ENCODE peak calls at places on chromosome 21, in nine cellular contexts. One of them, this sample, is unnamed. For H3K9me3, the result is how much of the 10 kb centered on the place peaks cover.

GRCh38 chr21:14877581-14878228 is 187.1 kb downstream of the NRIP1 start:
- DNase-seq in sigmoid colon: no peak
- DNase-seq in neuronal stem cell: no peak
- DNase-seq in NT2/D1: no peak
- DNase-seq in fibroblast of lung: peak
- DNase-seq in heart left ventricle: no peak
- DNase-seq in lower lobe of right lung: no peak
- DNase-seq in upper lobe of right lung: no peak
- DNase-seq in aorta: no peak
- DNase-seq in this sample: no peak

GRCh38 chr21:31371715-31372114 is 27.7 kb upstream of the TIAM1 start:
- DNase-seq in sigmoid colon: no peak
- DNase-seq in neuronal stem cell: no peak
- DNase-seq in NT2/D1: no peak
- DNase-seq in fibroblast of lung: no peak
- DNase-seq in heart left ventricle: no peak
- DNase-seq in lower lobe of right lung: no peak
- DNase-seq in upper lobe of right lung: no peak
- DNase-seq in aorta: no peak
- DNase-seq in this sample: no peak

GRCh38 chr21:25916226-25916625 is 181.5 kb downstream of the GABPA start:
- DNase-seq in sigmoid colon: no peak
- DNase-seq in neuronal stem cell: no peak
- DNase-seq in NT2/D1: no peak
- DNase-seq in fibroblast of lung: no peak
- DNase-seq in heart left ventricle: no peak
- DNase-seq in lower lobe of right lung: no peak
- DNase-seq in upper lobe of right lung: no peak
- DNase-seq in aorta: no peak
- DNase-seq in this sample: no peak

GRCh38 chr21:45999581-46000181 is 18.1 kb downstream of the COL6A1 start:
- DNase-seq in sigmoid colon: no peak
- DNase-seq in neuronal stem cell: no peak
- DNase-seq in NT2/D1: no peak
- DNase-seq in fibroblast of lung: no peak
- DNase-seq in heart left ventricle: peak
- DNase-seq in lower lobe of right lung: no peak
- DNase-seq in upper lobe of right lung: no peak
- DNase-seq in aorta: no peak
- DNase-seq in this sample: no peak

GRCh38 chr21:35319684-35320083 is 270.6 kb upstream of the RUNX1 start:
- DNase-seq in sigmoid colon: no peak
- DNase-seq in neuronal stem cell: no peak
- DNase-seq in NT2/D1: no peak
- DNase-seq in fibroblast of lung: no peak
- DNase-seq in heart left ventricle: no peak
- DNase-seq in lower lobe of right lung: no peak
- DNase-seq in upper lobe of right lung: no peak
- DNase-seq in aorta: no peak
- DNase-seq in this sample: no peak

GRCh38 chr21:38474124-38474523 is 24.2 kb downstream of the ERG start:
- DNase-seq in sigmoid colon: no peak
- DNase-seq in neuronal stem cell: no peak
- DNase-seq in NT2/D1: no peak
- DNase-seq in fibroblast of lung: no peak
- DNase-seq in heart left ventricle: peak
- DNase-seq in lower lobe of right lung: no peak
- DNase-seq in upper lobe of right lung: no peak
- DNase-seq in aorta: no peak
- DNase-seq in this sample: no peak

GRCh38 chr21:16309250-16309971 is 579.6 kb downstream of the USP25 start:
- DNase-seq in sigmoid colon: no peak
- DNase-seq in neuronal stem cell: no peak
- DNase-seq in NT2/D1: no peak
- DNase-seq in fibroblast of lung: no peak
- DNase-seq in heart left ventricle: no peak
- DNase-seq in lower lobe of right lung: no peak
- DNase-seq in upper lobe of right lung: no peak
- DNase-seq in aorta: no peak
- DNase-seq in this sample: no peak

GRCh38 chr21:45479691-45480675 is 62.3 kb downstream of the SLC19A1 start:
- DNase-seq in sigmoid colon: no peak
- DNase-seq in neuronal stem cell: no peak
- DNase-seq in NT2/D1: no peak
- DNase-seq in fibroblast of lung: no peak
- DNase-seq in heart left ventricle: no peak
- DNase-seq in lower lobe of right lung: no peak
- DNase-seq in upper lobe of right lung: no peak
- DNase-seq in aorta: no peak
- DNase-seq in this sample: no peak

GRCh38 chr21:32726742-32727477 is 903 bp downstream of the SYNJ1 start:
- DNase-seq in sigmoid colon: no peak
- DNase-seq in neuronal stem cell: peak
- DNase-seq in NT2/D1: no peak
- DNase-seq in fibroblast of lung: peak
- DNase-seq in heart left ventricle: peak
- DNase-seq in lower lobe of right lung: no peak
- DNase-seq in upper lobe of right lung: no peak
- DNase-seq in aorta: no peak
- DNase-seq in this sample: no peak

GRCh38 chr21:35050348-35051286 is 1.5 kb upstream of the RUNX1 start:
- DNase-seq in sigmoid colon: peak
- DNase-seq in neuronal stem cell: no peak
- DNase-seq in NT2/D1: no peak
- DNase-seq in fibroblast of lung: no peak
- DNase-seq in heart left ventricle: no peak
- DNase-seq in lower lobe of right lung: no peak
- DNase-seq in upper lobe of right lung: no peak
- DNase-seq in aorta: no peak
- DNase-seq in this sample: no peak

GRCh38 chr21:19433623-19434022 is 1030.0 kb upstream of the TMPRSS15 start:
- DNase-seq in sigmoid colon: no peak
- DNase-seq in neuronal stem cell: no peak
- DNase-seq in NT2/D1: no peak
- DNase-seq in fibroblast of lung: no peak
- DNase-seq in heart left ventricle: no peak
- DNase-seq in lower lobe of right lung: no peak
- DNase-seq in upper lobe of right lung: no peak
- DNase-seq in aorta: no peak
- DNase-seq in this sample: no peak

GRCh38 chr21:40717008-40717407 is 129.9 kb downstream of the DSCAM start:
- DNase-seq in sigmoid colon: no peak
- DNase-seq in neuronal stem cell: no peak
- DNase-seq in NT2/D1: no peak
- DNase-seq in fibroblast of lung: no peak
- DNase-seq in heart left ventricle: no peak
- DNase-seq in lower lobe of right lung: no peak
- DNase-seq in upper lobe of right lung: no peak
- DNase-seq in aorta: no peak
- DNase-seq in this sample: no peak

GRCh38 chr21:18603246-18603645 is 199.7 kb upstream of the TMPRSS15 start:
- DNase-seq in sigmoid colon: no peak
- DNase-seq in neuronal stem cell: no peak
- DNase-seq in NT2/D1: no peak
- DNase-seq in fibroblast of lung: no peak
- DNase-seq in heart left ventricle: no peak
- DNase-seq in lower lobe of right lung: no peak
- DNase-seq in upper lobe of right lung: no peak
- DNase-seq in aorta: no peak
- DNase-seq in this sample: no peak

GRCh38 chr21:19120591-19120990 is 717.0 kb upstream of the TMPRSS15 start:
- DNase-seq in sigmoid colon: no peak
- DNase-seq in neuronal stem cell: no peak
- DNase-seq in NT2/D1: peak
- DNase-seq in fibroblast of lung: no peak
- DNase-seq in heart left ventricle: no peak
- DNase-seq in lower lobe of right lung: no peak
- DNase-seq in upper lobe of right lung: no peak
- DNase-seq in aorta: no peak
- DNase-seq in this sample: no peak

GRCh38 chr21:16193758-16194606 is 464.2 kb downstream of the USP25 start:
- DNase-seq in sigmoid colon: peak
- DNase-seq in neuronal stem cell: peak
- DNase-seq in NT2/D1: peak
- DNase-seq in fibroblast of lung: peak
- DNase-seq in heart left ventricle: peak
- DNase-seq in lower lobe of right lung: peak
- DNase-seq in upper lobe of right lung: peak
- DNase-seq in aorta: no peak
- DNase-seq in this sample: no peak

GRCh38 chr21:37369307-37369854 is 2.8 kb downstream of the DYRK1A start:
- DNase-seq in sigmoid colon: no peak
- DNase-seq in neuronal stem cell: no peak
- DNase-seq in NT2/D1: no peak
- DNase-seq in fibroblast of lung: no peak
- DNase-seq in heart left ventricle: no peak
- DNase-seq in lower lobe of right lung: no peak
- DNase-seq in upper lobe of right lung: no peak
- DNase-seq in aorta: no peak
- DNase-seq in this sample: no peak
- H3K4me3 ChIP-seq in sigmoid colon: peak
- H3K4me3 ChIP-seq in neuronal stem cell: peak
- H3K4me3 ChIP-seq in NT2/D1: peak
- H3K4me3 ChIP-seq in fibroblast of lung: peak
- H3K4me3 ChIP-seq in heart left ventricle: peak
- H3K4me3 ChIP-seq in lower lobe of right lung: peak
- H3K4me3 ChIP-seq in upper lobe of right lung: peak
- H3K4me3 ChIP-seq in aorta: peak
- H3K4me3 ChIP-seq in this sample: peak

GRCh38 chr21:28186604-28187003 is 806.1 kb downstream of the LTN1 start:
- DNase-seq in sigmoid colon: no peak
- DNase-seq in neuronal stem cell: no peak
- DNase-seq in NT2/D1: no peak
- DNase-seq in fibroblast of lung: no peak
- DNase-seq in heart left ventricle: no peak
- DNase-seq in lower lobe of right lung: no peak
- DNase-seq in upper lobe of right lung: no peak
- DNase-seq in aorta: no peak
- DNase-seq in this sample: no peak
- H3K9me3 ChIP-seq in sigmoid colon: under half
- H3K9me3 ChIP-seq in neuronal stem cell: under half
- H3K9me3 ChIP-seq in NT2/D1: under half
- H3K9me3 ChIP-seq in fibroblast of lung: under half
- H3K9me3 ChIP-seq in heart left ventricle: under half
- H3K9me3 ChIP-seq in lower lobe of right lung: under half
- H3K9me3 ChIP-seq in upper lobe of right lung: under half
- H3K9me3 ChIP-seq in aorta: under half
- H3K9me3 ChIP-seq in this sample: under half

DNA sequence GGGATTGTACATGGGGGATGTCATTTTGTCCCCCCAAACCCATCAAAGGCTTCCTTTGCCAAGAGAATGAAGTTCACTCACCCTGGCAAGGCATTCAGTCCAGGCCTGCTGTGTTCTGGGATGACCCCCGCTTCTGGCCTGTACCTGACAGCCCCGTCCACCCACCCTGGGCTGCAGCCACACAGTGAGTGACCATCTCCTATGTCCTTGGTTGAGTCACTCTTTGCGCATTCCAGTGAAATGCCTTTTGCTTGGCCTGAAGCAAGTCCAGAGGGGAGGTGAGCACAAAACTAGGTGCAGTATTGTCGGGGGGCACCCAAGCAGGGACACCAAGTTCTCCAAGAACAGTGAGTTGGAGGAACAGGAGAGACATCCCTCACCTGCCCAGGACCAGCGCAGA is 10.2 kb downstream of the TMPRSS3 start:
- DNase-seq in sigmoid colon: no peak
- DNase-seq in neuronal stem cell: no peak
- DNase-seq in NT2/D1: no peak
- DNase-seq in fibroblast of lung: no peak
- DNase-seq in heart left ventricle: no peak
- DNase-seq in lower lobe of right lung: no peak
- DNase-seq in upper lobe of right lung: peak
- DNase-seq in aorta: peak
- DNase-seq in this sample: peak
- H3K4me3 ChIP-seq in sigmoid colon: no peak
- H3K4me3 ChIP-seq in neuronal stem cell: no peak
- H3K4me3 ChIP-seq in NT2/D1: no peak
- H3K4me3 ChIP-seq in fibroblast of lung: no peak
- H3K4me3 ChIP-seq in heart left ventricle: no peak
- H3K4me3 ChIP-seq in lower lobe of right lung: no peak
- H3K4me3 ChIP-seq in upper lobe of right lung: no peak
- H3K4me3 ChIP-seq in aorta: no peak
- H3K4me3 ChIP-seq in this sample: no peak

GRCh38 chr21:43905726-43906455 is 40.9 kb downstream of the AGPAT3 start:
- DNase-seq in sigmoid colon: peak
- DNase-seq in neuronal stem cell: no peak
- DNase-seq in NT2/D1: no peak
- DNase-seq in fibroblast of lung: no peak
- DNase-seq in heart left ventricle: no peak
- DNase-seq in lower lobe of right lung: no peak
- DNase-seq in upper lobe of right lung: peak
- DNase-seq in aorta: peak
- DNase-seq in this sample: no peak
- H3K9me3 ChIP-seq in sigmoid colon: under half
- H3K9me3 ChIP-seq in neuronal stem cell: under half
- H3K9me3 ChIP-seq in NT2/D1: under half
- H3K9me3 ChIP-seq in fibroblast of lung: under half
- H3K9me3 ChIP-seq in heart left ventricle: under half
- H3K9me3 ChIP-seq in lower lobe of right lung: under half
- H3K9me3 ChIP-seq in upper lobe of right lung: under half
- H3K9me3 ChIP-seq in aorta: under half
- H3K9me3 ChIP-seq in this sample: under half

This sample was measured in RWPE2.